ENCODE peak calls at places on chromosome 12, in five cellular contexts. C is AG04450, L is HFFc6, U is BJ, G is fibroblast of the aortic adventitia. V is an unnamed sample.

GRCh38 chr12:76726626-76727025 is 37.3 kb upstream of the ZDHHC17 start:
- DNase-seq in U (no peak), L (no peak), G (no peak), C (no peak), V (no peak)

GRCh38 chr12:66296171-66296683 is 6.1 kb upstream of the HELB start:
- DNase-seq in G (no peak), U (no peak), C (no peak), L (peak), V (no peak)

GRCh38 chr12:106693421-106693820 is 81.1 kb upstream of the RIC8B start:
- DNase-seq in U (no peak), C (no peak), G (no peak), L (no peak), V (no peak)

GRCh38 chr12:68097386-68097785 is 62.2 kb downstream of the IFNG start:
- DNase-seq in C (no peak), G (no peak), L (no peak), U (no peak), V (no peak)

GRCh38 chr12:112740387-112740934 is 51.1 kb upstream of the RPH3A start:
- DNase-seq in U (no peak), L (no peak), G (no peak), C (no peak), V (no peak)

GRCh38 chr12:122395319-122395718 is 27.1 kb downstream of the CLIP1 start:
- DNase-seq in L (peak), G (peak), C (peak), U (peak), V (no peak)

GRCh38 chr12:11685716-11686115 is 36.2 kb downstream of the ETV6 start:
- DNase-seq in G (no peak), U (no peak), L (no peak), C (no peak), V (no peak)

GRCh38 chr12:99111600-99111999 is 466.5 kb downstream of the APAF1 start:
- DNase-seq in C (no peak), U (no peak), G (no peak), L (no peak), V (no peak)

GRCh38 chr12:132392389-132393244 is 63.2 kb upstream of the GALNT9 start:
- DNase-seq in C (no peak), G (no peak), L (no peak), U (no peak), V (no peak)

GRCh38 chr12:29241821-29242591 is 92.9 kb downstream of the FAR2 start:
- DNase-seq in U (peak), C (peak), L (peak), G (peak), V (peak)

GRCh38 chr12:9872743-9873142 is 3.6 kb upstream of the CLEC2B start:
- DNase-seq in G (no peak), L (no peak), C (no peak), U (no peak), V (no peak)

GRCh38 chr12:62766516-62766915 is 168.4 kb downstream of the PPM1H start:
- DNase-seq in U (no peak), L (no peak), G (no peak), C (no peak), V (no peak)

GRCh38 chr12:12439636-12440035 is 82.8 kb downstream of the BORCS5 start:
- DNase-seq in L (peak), C (no peak), G (peak), U (no peak), V (no peak)

GRCh38 chr12:32548691-32549412 is 130.2 kb upstream of the DNM1L start:
- DNase-seq in U (peak), G (peak), L (peak), C (no peak), V (peak)

GRCh38 chr12:113757223-113758002 is 208.7 kb downstream of the RBM19 start:
- DNase-seq in C (no peak), U (no peak), G (no peak), L (no peak), V (no peak)
- TF ChIP-seq CTCF in C (no peak), U (no peak), G (no peak), L (no peak), V (no peak)

GRCh38 chr12:19506497-19506896 is 67.2 kb downstream of the AEBP2 start:
- DNase-seq in C (no peak), L (no peak), G (peak), U (no peak), V (no peak)

GRCh38 chr12:19507823-19508222 is 68.5 kb downstream of the AEBP2 start:
- DNase-seq in C (no peak), U (no peak), G (peak), L (peak), V (peak)
- TF ChIP-seq CTCF in C (peak), U (peak), G (peak), L (peak), V (peak)

GRCh38 chr12:51517800-51518199 is 73.2 kb upstream of the SCN8A start:
- DNase-seq in U (no peak), G (no peak), C (no peak), L (no peak), V (no peak)
- TF ChIP-seq CTCF in U (no peak), G (no peak), C (peak), L (no peak), V (no peak)

GRCh38 chr12:109612975-109613502 is 39.4 kb downstream of the MVK start:
- DNase-seq in U (no peak), L (peak), G (peak), C (no peak), V (no peak)
- TF ChIP-seq CTCF in U (peak), L (peak), G (peak), C (peak), V (peak)

DNA sequence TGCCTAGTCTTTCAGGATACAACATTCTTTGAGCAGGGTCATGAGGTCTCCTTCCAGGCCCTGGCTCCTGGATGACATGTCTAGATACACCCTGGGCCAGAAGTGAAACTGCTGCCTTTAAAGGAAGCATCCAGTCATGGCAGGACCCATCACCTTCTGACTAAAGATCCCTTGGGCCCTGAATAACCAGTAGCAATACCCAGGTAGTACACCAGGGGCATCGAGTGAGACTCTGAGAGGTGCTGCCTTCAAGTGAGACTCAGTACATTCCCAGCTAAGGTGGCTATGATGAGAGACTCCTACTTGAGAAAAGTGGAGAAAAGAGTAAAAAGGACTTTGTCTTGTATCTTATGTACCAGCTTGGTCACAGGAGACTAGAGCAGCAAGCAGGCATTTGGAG is 23.5 kb downstream of the OR6C68 start:
- DNase-seq in G (no peak), U (no peak), L (no peak), C (no peak), V (no peak)
- TF ChIP-seq CTCF in G (no peak), U (no peak), L (no peak), C (no peak), V (no peak)

GRCh38 chr12:18965210-18965609 is 164.3 kb upstream of the PLEKHA5 start:
- DNase-seq in C (no peak), U (no peak), L (no peak), G (no peak), V (no peak)

GRCh38 chr12:18966927-18967326 is 162.6 kb upstream of the PLEKHA5 start:
- DNase-seq in L (no peak), U (no peak), G (no peak), C (no peak), V (no peak)

GRCh38 chr12:18970603-18971002 is 158.9 kb upstream of the PLEKHA5 start:
- DNase-seq in G (no peak), L (no peak), U (no peak), C (no peak), V (no peak)

GRCh38 chr12:18969512-18969911 is 160.0 kb upstream of the PLEKHA5 start:
- DNase-seq in G (no peak), U (no peak), C (no peak), L (no peak), V (no peak)

DNA sequence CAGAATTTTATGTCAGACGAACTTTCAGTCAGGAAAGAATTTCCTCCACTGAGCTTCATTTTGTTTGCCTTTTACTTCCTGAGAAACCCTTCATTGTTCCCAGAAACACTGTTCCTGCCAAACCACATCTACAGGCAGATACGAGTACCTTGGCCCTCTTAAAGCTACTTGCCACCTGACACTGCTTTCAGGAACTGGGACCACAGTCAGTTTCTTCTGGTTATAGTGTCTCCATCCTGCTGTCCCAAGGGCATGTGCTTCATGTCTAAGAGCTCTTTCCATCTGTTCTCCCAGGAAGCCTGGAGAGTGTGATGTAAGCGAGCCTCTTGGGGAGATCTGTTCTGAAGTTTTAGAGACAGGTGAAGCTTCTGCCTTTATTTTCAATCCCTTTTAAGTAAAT is 161.7 kb upstream of the PLEKHA5 start:
- DNase-seq in C (no peak), L (no peak), U (no peak), G (peak), V (no peak)
- TF ChIP-seq CTCF in C (no peak), L (no peak), U (no peak), G (no peak), V (no peak)

DNA sequence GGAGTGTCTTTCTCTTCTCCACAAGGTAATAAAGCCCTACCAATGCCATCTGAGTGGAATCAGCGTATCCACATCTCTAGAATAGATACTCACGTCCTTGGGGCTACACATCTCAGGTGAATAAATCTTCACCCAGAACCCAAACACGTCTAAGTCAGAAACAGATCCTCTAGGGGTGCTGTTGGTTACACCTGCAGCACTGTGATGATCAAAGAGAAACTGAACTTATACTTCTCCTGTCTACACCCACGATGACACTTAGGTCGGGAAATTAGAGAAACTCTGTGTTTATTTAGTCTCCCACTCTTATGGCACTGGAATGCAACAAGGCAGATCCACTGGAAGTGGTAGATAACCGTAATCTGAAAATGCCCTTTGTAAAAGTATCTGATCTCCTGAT is 46.2 kb downstream of the WIF1 start:
- DNase-seq in U (no peak), C (no peak), L (no peak), G (no peak), V (no peak)
- TF ChIP-seq CTCF in U (no peak), C (no peak), L (peak), G (no peak), V (no peak)